ENCODE peak calls at places on chromosomes 6 and 20, in seven cellular contexts. O, J, T, V, P, F and Q are unnamed samples.

GRCh38 chr6:101779051-101779844 is 385.7 kb downstream of the GRIK2 start:
- DNase-seq in J (no peak), V (peak; percentile 74), P (peak; percentile 66), T (no peak), O (no peak), F (peak; percentile 63), Q (no peak)

GRCh38 chr20:53550590-53551187 is 43.0 kb downstream of the ZNF217 start:
- DNase-seq in T (no peak), O (no peak), J (no peak), V (no peak), F (no peak), P (peak; percentile 45), Q (no peak)

GRCh38 chr6:66930559-66931290 is 1223.7 kb upstream of the EYS start:
- DNase-seq in T (no peak), P (peak; percentile 49), J (no peak), O (no peak), V (peak; percentile 47), F (peak; percentile 0), Q (no peak)

GRCh38 chr6:69584913-69585729 is 211.7 kb downstream of the LMBRD1 start:
- DNase-seq in J (no peak), F (no peak), T (no peak), P (peak; percentile 35), V (no peak), O (no peak), Q (no peak)

GRCh38 chr6:141199074-141199473 is 933.7 kb upstream of the GJE1 start:
- DNase-seq in V (no peak), J (no peak), P (peak; percentile 48), O (no peak), T (no peak), F (no peak), Q (no peak)

GRCh38 chr20:11182715-11183114 is 508.9 kb upstream of the JAG1 start:
- DNase-seq in F (peak; percentile 24), J (no peak), T (no peak), V (peak; percentile 37), P (peak; percentile 63), O (no peak), Q (no peak)

GRCh38 chr6:40996591-40997247 is 42.3 kb downstream of the UNC5CL start:
- DNase-seq in J (peak; percentile 23), F (no peak), T (no peak), P (peak; percentile 14), V (peak; percentile 3), O (no peak), Q (no peak)

GRCh38 chr6:20870493-20870892 is 336.2 kb downstream of the CDKAL1 start:
- DNase-seq in J (no peak), F (no peak), P (no peak), T (no peak), V (no peak), O (no peak), Q (no peak)

GRCh38 chr20:54221996-54222890 is 14.4 kb downstream of the PFDN4 start:
- DNase-seq in F (peak; percentile 17), P (peak; percentile 42), J (no peak), O (no peak), T (no peak), V (no peak), Q (no peak)

GRCh38 chr6:118783931-118784528 is 109.9 kb upstream of the ASF1A start:
- DNase-seq in T (no peak), O (no peak), F (no peak), V (no peak), J (peak; percentile 34), P (no peak), Q (no peak)

GRCh38 chr20:33650753-33651561 is 11.2 kb upstream of the C20orf144 start:
- DNase-seq in O (no peak), V (peak; percentile 38), F (no peak), J (no peak), P (no peak), T (no peak), Q (no peak)

GRCh38 chr20:61765871-61766654 is 299.6 kb downstream of the TAF4 start:
- DNase-seq in F (no peak), V (no peak), J (no peak), O (no peak), T (peak; percentile 53), P (no peak), Q (no peak)

GRCh38 chr6:139990865-139991264 is 616.4 kb upstream of the CITED2 start:
- DNase-seq in V (no peak), T (no peak), P (peak; percentile 73), O (no peak), F (peak; percentile 29), J (peak; percentile 61), Q (no peak)

GRCh38 chr6:64000873-64001497 is 365.4 kb downstream of the PHF3 start:
- DNase-seq in O (no peak), P (no peak), V (no peak), J (no peak), F (no peak), T (no peak), Q (no peak)

GRCh38 chr6:91094806-91095475 is 508.1 kb upstream of the MAP3K7 start:
- DNase-seq in F (no peak), P (no peak), J (no peak), V (no peak), O (no peak), T (no peak), Q (no peak)

GRCh38 chr6:25925808-25926325 is 4.6 kb downstream of the SLC17A2 start:
- DNase-seq in O (no peak), F (no peak), T (no peak), J (no peak), V (no peak), P (no peak), Q (no peak)

GRCh38 chr6:136967874-136968752 is 46.0 kb downstream of the SLC35D3 start:
- DNase-seq in J (peak; percentile 71), T (no peak), P (peak; percentile 72), V (peak; percentile 79), F (peak; percentile 78), O (peak; percentile 73), Q (peak; percentile 61)

GRCh38 chr6:146050168-146050567 is 21.3 kb downstream of the GRM1 start:
- DNase-seq in O (no peak), F (no peak), T (no peak), P (no peak), J (no peak), V (no peak), Q (no peak)

GRCh38 chr20:49768204-49769124 is 44.2 kb upstream of the SLC9A8 start:
- DNase-seq in O (peak; percentile 68), J (peak; percentile 90), V (peak; percentile 95), P (peak; percentile 95), T (peak; percentile 70), F (peak; percentile 87), Q (peak; percentile 57)

GRCh38 chr6:56842602-56843475 is 112.1 kb upstream of the BEND6 start:
- DNase-seq in J (no peak), V (no peak), F (peak; percentile 76), O (peak; percentile 77), P (peak; percentile 82), T (peak; percentile 69), Q (peak; percentile 41)

GRCh38 chr6:134744301-134744700 is 205.6 kb downstream of the ALDH8A1 start:
- DNase-seq in V (no peak), O (no peak), J (no peak), T (no peak), F (peak; percentile 4), P (no peak), Q (no peak)
- H3K36me3 ChIP-seq in V (no peaks in the 10 kb centered on the region), O (no peaks in the 10 kb centered on the region), J (no peaks in the 10 kb centered on the region), T (no peaks in the 10 kb centered on the region), F (no peaks in the 10 kb centered on the region), P (no peaks in the 10 kb centered on the region), Q (no peaks in the 10 kb centered on the region)

DNA sequence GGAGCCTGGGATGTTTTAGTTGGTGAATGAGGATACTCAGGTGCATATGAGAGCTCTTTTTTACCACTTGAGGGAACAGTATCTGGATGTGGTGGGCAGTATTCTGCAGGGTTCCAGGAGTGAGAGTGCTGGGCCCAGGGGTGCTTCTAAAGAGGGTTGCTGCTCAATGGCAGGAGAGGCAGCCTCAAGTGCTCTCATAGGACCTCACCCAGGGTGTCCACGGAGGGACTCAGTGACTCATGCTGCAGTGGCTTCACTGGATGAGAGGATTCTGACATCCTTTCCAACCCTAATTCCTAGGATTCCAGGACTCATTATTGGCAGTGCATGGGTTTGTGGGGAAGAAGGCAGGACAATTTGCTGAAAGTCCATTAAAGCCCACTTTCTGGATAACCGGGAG is 176.6 kb upstream of the FERMT1 start:
- DNase-seq in J (no peak), T (no peak), P (no peak), F (no peak), O (no peak), V (peak; percentile 14), Q (no peak)
- H3K4me3 ChIP-seq in J (no peak overlapping the region), T (no peak overlapping the region), P (no peak overlapping the region), F (no peak overlapping the region), O (no peak overlapping the region), V (no peak overlapping the region), Q (no peak overlapping the region)

GRCh38 chr6:138782243-138782642 is 8.7 kb downstream of the CCDC28A start:
- DNase-seq in P (no peak), V (no peak), F (no peak), O (no peak), J (no peak), T (no peak), Q (no peak)

GRCh38 chr6:138787138-138787537 is 8.7 kb upstream of the ECT2L start:
- DNase-seq in V (no peak), F (no peak), P (no peak), J (no peak), O (no peak), T (no peak), Q (no peak)

GRCh38 chr6:138785980-138786379 is 9.9 kb upstream of the ECT2L start:
- DNase-seq in F (no peak), J (no peak), O (no peak), P (no peak), T (no peak), V (no peak), Q (peak; percentile 11)

GRCh38 chr6:138785092-138785491 is 10.8 kb upstream of the ECT2L start:
- DNase-seq in F (no peak), O (no peak), J (no peak), V (no peak), P (no peak), T (no peak), Q (no peak)
- H3K36me3 ChIP-seq in F (peaks cover 25% of the 10 kb centered on the region), O (peaks cover 70% of the 10 kb centered on the region), J (no peaks in the 10 kb centered on the region), V (no peaks in the 10 kb centered on the region), P (peaks cover 44% of the 10 kb centered on the region), T (peaks cover 64% of the 10 kb centered on the region), Q (peaks cover 6% of the 10 kb centered on the region)

GRCh38 chr6:148343383-148343782 is 745 bp downstream of the SASH1 start:
- DNase-seq in P (peak; percentile 56), V (no peak), T (no peak), O (no peak), J (no peak), F (peak; percentile 57), Q (no peak)

GRCh38 chr6:148342146-148343027 is at the start of gene SASH1:
- DNase-seq in V (peak; percentile 75), T (peak; percentile 87), F (peak; percentile 87), P (peak; percentile 85), J (peak; percentile 23), O (peak; percentile 83), Q (peak; percentile 61)

GRCh38 chr6:148340586-148341297 is 1.9 kb upstream of the SASH1 start:
- DNase-seq in O (no peak), P (no peak), J (no peak), T (no peak), F (no peak), V (no peak), Q (no peak)

GRCh38 chr6:148345176-148345575 is 2.5 kb downstream of the SASH1 start:
- DNase-seq in T (no peak), O (no peak), V (no peak), F (no peak), J (no peak), P (no peak), Q (no peak)

DNA sequence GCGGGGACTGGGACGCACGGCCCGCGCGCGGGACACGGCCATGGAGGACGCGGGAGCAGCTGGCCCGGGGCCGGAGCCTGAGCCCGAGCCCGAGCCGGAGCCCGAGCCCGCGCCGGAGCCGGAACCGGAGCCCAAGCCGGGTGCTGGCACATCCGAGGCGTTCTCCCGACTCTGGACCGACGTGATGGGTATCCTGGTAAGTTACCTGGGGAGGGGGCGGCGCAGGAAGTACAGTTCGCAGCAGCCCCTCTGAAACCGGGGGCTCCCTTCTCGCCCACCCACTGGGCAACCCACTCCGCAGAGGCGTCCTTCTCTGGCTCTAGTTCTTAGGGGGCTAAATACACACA is 363 bp downstream of the SASH1 start:
- DNase-seq in V (no peak), O (no peak), F (no peak), P (no peak), T (peak; percentile 70), J (no peak), Q (no peak)
- H3K4me3 ChIP-seq in V (peak overlapping the region; percentile 63), O (peak overlapping the region; percentile 71), F (peak overlapping the region; percentile 76), P (peak overlapping the region; percentile 91), T (peak overlapping the region; percentile 84), J (peak overlapping the region; percentile 55), Q (peak overlapping the region; percentile 53)